ENCODE peak calls at places on chromosomes 12 and 14, in four cellular contexts. R, W, O and F are unnamed samples.
A peak's percentile ranks its signal among the peaks of the same experiment; 100 is the strongest.

GRCh38 chr14:65359503-65359902 is 53.0 kb upstream of the FUT8 start:
- DNase-seq in R (no peak), W (no peak), O (no peak), F (peak; percentile 63)

GRCh38 chr12:4133636-4134433 is 139.7 kb upstream of the CCND2 start:
- DNase-seq in R (no peak), W (no peak), O (peak; percentile 59), F (no peak)

GRCh38 chr12:120631097-120631496 is 9.3 kb upstream of the CABP1 start:
- DNase-seq in R (no peak), W (no peak), O (no peak), F (no peak)

GRCh38 chr12:64450711-64451486 is 1.0 kb upstream of the TBK1 start:
- DNase-seq in R (no peak), W (no peak), O (no peak), F (peak; percentile 51)

GRCh38 chr14:54465654-54466053 is 23.1 kb downstream of the GMFB start:
- DNase-seq in R (no peak), W (no peak), O (no peak), F (no peak)

GRCh38 chr14:50846171-50846880 is 15.4 kb upstream of the NIN start:
- DNase-seq in R (no peak), W (peak; percentile 76), O (no peak), F (no peak)

GRCh38 chr14:68285421-68286179 is 466.0 kb downstream of the RAD51B start:
- DNase-seq in R (peak; percentile 71), W (no peak), O (no peak), F (no peak)

GRCh38 chr12:66190519-66191406 is 1.7 kb downstream of the IRAK3 start:
- DNase-seq in R (no peak), W (no peak), O (no peak), F (no peak)

GRCh38 chr12:90989617-90990232 is 15.0 kb downstream of the EPYC start:
- DNase-seq in R (no peak), W (no peak), O (no peak), F (no peak)

GRCh38 chr12:25960176-25960575 is 1.7 kb downstream of the RASSF8 start:
- DNase-seq in R (no peak), W (peak; percentile 41), O (no peak), F (peak; percentile 75)

GRCh38 chr14:52937306-52937705 is 13.5 kb downstream of the FERMT2 start:
- DNase-seq in R (no peak), W (no peak), O (no peak), F (no peak)

GRCh38 chr14:65321370-65321875 is 91.1 kb upstream of the FUT8 start:
- DNase-seq in R (peak; percentile 23), W (peak; percentile 76), O (no peak), F (peak; percentile 3)

GRCh38 chr12:85829391-85829790 is 6.8 kb downstream of the RASSF9 start:
- DNase-seq in R (no peak), W (no peak), O (no peak), F (no peak)

GRCh38 chr12:85568395-85569103 is 267.7 kb downstream of the RASSF9 start:
- DNase-seq in R (no peak), W (no peak), O (peak; percentile 81), F (peak; percentile 76)

GRCh38 chr12:88733003-88733402 is 152.7 kb upstream of the KITLG start:
- DNase-seq in R (no peak), W (no peak), O (no peak), F (no peak)

GRCh38 chr14:60657609-60657983 is 8.3 kb upstream of the SIX1 start:
- DNase-seq in R (no peak), W (no peak), O (no peak), F (no peak)